ENCODE peak calls at places on chromosomes 5 and 9, in five cellular contexts. K is effector CD8-positive, alpha-beta T cell; R is NCI-H1105 treated with DMSO at 0.1 percent for 48 hours; H is lung; O is T-helper 1 cell. F is an unnamed sample.

GRCh38 chr9:880725-881124 is 39.2 kb downstream of the DMRT1 start:
- DNase-seq in K (no peak), R (no peak), H (no peak), O (no peak), F (no peak)

GRCh38 chr5:56815657-56816545 is 552 bp downstream of the MAP3K1 start:
- DNase-seq in K (peak), R (no peak), H (peak), O (peak), F (peak)

GRCh38 chr9:89440548-89440947 is 57.4 kb downstream of the SEMA4D start:
- DNase-seq in K (no peak), R (no peak), H (peak), O (no peak), F (no peak)

GRCh38 chr5:142324377-142324870 is 397 bp downstream of the SPRY4 start:
- DNase-seq in K (no peak), R (peak), H (no peak), O (no peak), F (peak)

GRCh38 chr5:141604318-141604717 is 14.5 kb downstream of the DIAPH1 start:
- DNase-seq in K (no peak), R (no peak), H (peak), O (no peak), F (no peak)

GRCh38 chr5:165876538-165876937 is 2371.1 kb downstream of the MAT2B start:
- DNase-seq in K (no peak), R (no peak), H (no peak), O (no peak), F (no peak)

GRCh38 chr5:91022518-91022917 is 360.6 kb downstream of the ARRDC3 start:
- DNase-seq in K (no peak), R (peak), H (no peak), O (no peak), F (no peak)

GRCh38 chr9:77163889-77164288 is 13.4 kb upstream of the VPS13A start:
- DNase-seq in K (no peak), R (no peak), H (no peak), O (no peak), F (no peak)

GRCh38 chr9:98306384-98307145 is 51.1 kb upstream of the TBC1D2 start:
- DNase-seq in K (no peak), R (no peak), H (no peak), O (no peak), F (no peak)

GRCh38 chr5:149235841-149236240 is 35.8 kb upstream of the AFAP1L1 start:
- DNase-seq in K (no peak), R (no peak), H (no peak), O (no peak), F (no peak)

GRCh38 chr5:157918811-157919742 is 60.1 kb upstream of the CLINT1 start:
- DNase-seq in K (no peak), R (peak), H (peak), O (no peak), F (peak)

GRCh38 chr9:110900451-110900850 is 137.8 kb downstream of the LPAR1 start:
- DNase-seq in K (no peak), R (no peak), H (no peak), O (no peak), F (no peak)